ENCODE peak calls at places on chromosomes 11 and 22, in five cellular contexts. N, L, T, H and A are unnamed samples.

GRCh38 chr22:43216738-43217137 is 29.8 kb upstream of the TTLL12 start:
- DNase-seq in T (peak), H (no peak), N (no peak), L (no peak), A (no peak)

GRCh38 chr11:20038364-20038893 is 121.8 kb downstream of the DBX1 start:
- DNase-seq in L (no peak), H (no peak), T (no peak), N (no peak), A (no peak)

GRCh38 chr11:27353593-27354358 is 9.2 kb downstream of the CCDC34 start:
- DNase-seq in T (no peak), N (no peak), L (peak), H (no peak), A (no peak)

GRCh38 chr11:79418241-79418640 is 22.6 kb downstream of the TENM4 start:
- DNase-seq in H (no peak), L (no peak), T (no peak), N (no peak), A (no peak)

GRCh38 chr22:36986242-36986821 is 32.9 kb downstream of the TST start:
- DNase-seq in T (peak), N (no peak), L (peak), H (no peak), A (no peak)

GRCh38 chr11:66489636-66490035 is 9.4 kb downstream of the DPP3 start:
- DNase-seq in L (no peak), H (no peak), T (peak), N (no peak), A (no peak)

GRCh38 chr11:61775606-61776554 is 16.5 kb downstream of the TMEM258 start:
- DNase-seq in H (no peak), L (no peak), T (no peak), N (no peak), A (no peak)

GRCh38 chr11:116852261-116853125 is 15.1 kb upstream of the APOA1 start:
- DNase-seq in H (no peak), T (no peak), N (no peak), L (peak), A (no peak)

GRCh38 chr11:94793822-94794221 is 25.7 kb downstream of the AMOTL1 start:
- DNase-seq in L (peak), H (no peak), N (no peak), T (no peak), A (no peak)

GRCh38 chr22:48238966-48239365 is 1476.5 kb downstream of the TBC1D22A start:
- DNase-seq in H (no peak), L (no peak), N (no peak), T (no peak), A (no peak)

GRCh38 chr11:35549787-35550186 is 24.4 kb upstream of the PAMR1 start:
- DNase-seq in L (peak), N (no peak), H (no peak), T (no peak), A (no peak)

GRCh38 chr22:44882226-44882905 is 127.4 kb downstream of the PHF21B start:
- DNase-seq in H (no peak), N (no peak), L (no peak), T (no peak), A (no peak)

GRCh38 chr22:25281675-25282345 is 62.4 kb downstream of the CRYBB2 start:
- DNase-seq in L (no peak), H (no peak), N (no peak), T (no peak), A (no peak)

GRCh38 chr11:38169286-38169685 is 1571.2 kb upstream of the RAG2 start:
- DNase-seq in L (peak), T (no peak), N (no peak), H (no peak), A (no peak)

GRCh38 chr11:35658028-35658948 is 4.3 kb upstream of the TRIM44 start:
- DNase-seq in L (no peak), N (no peak), T (no peak), H (no peak), A (no peak)

GRCh38 chr11:36142439-36142838 is 146.8 kb downstream of the COMMD9 start:
- DNase-seq in N (no peak), L (no peak), T (peak), H (no peak), A (no peak)

GRCh38 chr22:25509391-25509791 is 55.1 kb upstream of the GRK3 start:
- DNase-seq in H (peak), L (peak), T (no peak), N (no peak), A (no peak)

GRCh38 chr11:67441731-67442401 is 1.4 kb downstream of the CORO1B start:
- DNase-seq in N (no peak), L (no peak), T (no peak), H (no peak), A (no peak)

GRCh38 chr11:78575478-78575877 is 814 bp upstream of the NARS2 start:
- DNase-seq in L (no peak), T (no peak), N (no peak), H (no peak), A (no peak)

GRCh38 chr11:12122083-12122482 is 11.7 kb downstream of the MICAL2 start:
- DNase-seq in N (no peak), H (peak), L (no peak), T (peak), A (no peak)

GRCh38 chr11:78549624-78550409 is 24.8 kb downstream of the NARS2 start:
- DNase-seq in N (no peak), H (no peak), L (no peak), T (no peak), A (no peak)

GRCh38 chr11:67300756-67301312 is 2.5 kb upstream of the SSH3 start:
- DNase-seq in L (no peak), T (peak), H (peak), N (peak), A (no peak)

GRCh38 chr11:26580929-26581328 is 8.9 kb upstream of the MUC15 start:
- DNase-seq in L (peak), N (no peak), T (no peak), H (no peak), A (no peak)

GRCh38 chr11:129282634-129283033 is 90.5 kb upstream of the ARHGAP32 start:
- DNase-seq in H (no peak), L (no peak), T (no peak), N (no peak), A (no peak)

DNA sequence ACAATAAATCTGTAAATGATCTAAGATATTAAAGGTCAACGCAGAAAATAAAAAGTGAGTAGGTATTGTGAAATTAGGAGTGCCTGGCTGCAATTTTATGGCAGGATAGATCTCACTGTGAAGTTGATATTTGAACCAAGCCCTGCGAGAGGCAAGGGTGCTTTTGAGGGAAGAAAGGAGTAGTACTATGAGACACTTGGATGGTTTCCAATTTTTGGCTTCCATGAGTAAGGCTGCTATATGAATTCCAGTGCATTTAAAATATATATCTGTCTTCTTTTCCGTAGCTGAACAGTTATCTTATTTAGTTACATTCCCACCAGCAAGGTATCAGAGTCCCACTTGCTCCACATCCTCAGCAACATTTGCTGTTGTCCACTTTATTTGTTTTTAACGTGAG is 720.0 kb upstream of the CNTN5 start:
- DNase-seq in T (no peak), N (no peak), L (no peak), H (no peak), A (no peak)
- H3K4me3 ChIP-seq in T (no peak), N (no peak), L (no peak), H (no peak), A (no peak)

GRCh38 chr11:119907934-119908760 is 179.1 kb upstream of the NECTIN1 start:
- DNase-seq in H (no peak), T (peak), L (no peak), N (no peak), A (no peak)

GRCh38 chr11:119909495-119909894 is 180.5 kb upstream of the NECTIN1 start:
- DNase-seq in H (no peak), T (no peak), N (no peak), L (no peak), A (no peak)

GRCh38 chr11:119910056-119910455 is 181.1 kb upstream of the NECTIN1 start:
- DNase-seq in N (no peak), L (no peak), H (no peak), T (no peak), A (no peak)

GRCh38 chr11:119910650-119911049 is 181.7 kb upstream of the NECTIN1 start:
- DNase-seq in N (no peak), T (no peak), H (no peak), L (no peak), A (no peak)

GRCh38 chr11:119909077-119909476 is 180.1 kb upstream of the NECTIN1 start:
- DNase-seq in T (no peak), N (no peak), H (no peak), L (no peak), A (no peak)
- H3K27ac ChIP-seq in T (peak), N (no peak), H (no peak), L (no peak), A (no peak)

GRCh38 chr11:82634091-82634490 is 99.6 kb downstream of the FAM181B start:
- DNase-seq in H (no peak), T (no peak), N (no peak), L (no peak), A (no peak)

GRCh38 chr11:82631722-82632630 is 101.7 kb downstream of the FAM181B start:
- DNase-seq in N (no peak), T (no peak), L (peak), H (no peak), A (no peak)

DNA sequence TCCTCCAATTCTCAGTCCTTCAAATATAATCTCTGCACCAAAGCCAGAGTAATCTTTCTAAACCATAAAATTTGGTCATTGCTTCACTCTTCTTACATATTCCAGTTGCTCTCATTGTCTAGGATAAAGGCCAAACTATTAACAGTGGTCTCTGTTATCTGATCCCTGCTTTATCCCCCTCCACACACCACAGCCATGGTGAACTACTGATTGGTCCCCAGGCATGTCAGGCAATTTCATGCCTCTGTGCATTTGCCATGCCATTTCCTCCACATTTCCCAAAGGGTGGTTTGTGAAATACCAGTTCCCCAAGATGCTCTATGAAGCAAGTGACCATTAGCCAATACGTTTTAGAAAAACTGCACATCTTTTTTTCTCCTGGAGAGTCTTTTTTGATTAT is 97.0 kb downstream of the FAM181B start:
- DNase-seq in H (no peak), N (no peak), L (no peak), T (no peak), A (no peak)
- TF ChIP-seq CTCF in H (no peak), N (no peak), L (no peak), T (no peak), A (no peak)

DNA sequence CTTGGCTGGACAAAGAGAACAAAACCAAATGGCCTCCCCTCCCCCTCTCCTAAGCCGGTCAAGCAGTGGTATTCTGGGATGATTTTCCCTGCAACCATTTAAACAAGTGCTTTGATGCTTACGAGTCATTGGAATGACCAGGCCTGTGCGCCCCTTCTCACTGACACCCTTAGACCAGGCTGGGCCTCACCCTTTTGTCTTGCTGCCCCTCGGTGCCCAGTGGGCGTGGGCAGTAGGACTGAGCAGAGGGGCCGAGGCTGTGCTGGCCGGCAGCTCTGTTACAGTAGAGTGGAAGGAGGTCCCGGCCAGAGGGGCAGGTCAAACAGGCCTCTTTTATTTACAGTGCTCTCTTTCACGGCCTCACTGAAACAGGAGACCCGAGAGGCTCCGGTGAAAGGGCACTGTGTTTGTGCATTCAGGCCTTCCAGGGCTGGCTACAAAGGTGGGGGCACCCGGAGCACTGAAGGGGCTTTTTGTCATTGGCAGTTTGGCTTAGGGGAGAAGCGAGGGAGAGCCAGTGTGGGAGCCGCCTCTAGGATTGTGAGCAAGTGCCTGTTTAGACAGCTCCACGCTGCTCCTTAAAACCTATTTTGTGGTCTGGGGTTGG is 32.4 kb downstream of the ZBTB16 start:
- DNase-seq in H (no peak), N (no peak), T (no peak), L (no peak), A (no peak)
- H3K4me3 ChIP-seq in H (no peak), N (peak), T (no peak), L (no peak), A (peak)

GRCh38 chr11:57294225-57295131 is 30.3 kb downstream of the TNKS1BP1 start:
- DNase-seq in L (peak), H (peak), N (no peak), T (no peak), A (no peak)
- H3K27ac ChIP-seq in L (no peak), H (no peak), N (no peak), T (no peak), A (peak)

GRCh38 chr11:2074266-2074825 is 64.8 kb downstream of the IGF2 start:
- DNase-seq in L (no peak), H (no peak), N (no peak), T (no peak), A (no peak)
- TF ChIP-seq CTCF in L (no peak), H (no peak), N (no peak), T (peak), A (no peak)

GRCh38 chr11:93537022-93537421 is 6.2 kb downstream of the SMCO4 start:
- DNase-seq in T (no peak), N (peak), L (no peak), H (peak), A (peak)
- H3K4me3 ChIP-seq in T (no peak), N (no peak), L (no peak), H (no peak), A (peak)

DNA sequence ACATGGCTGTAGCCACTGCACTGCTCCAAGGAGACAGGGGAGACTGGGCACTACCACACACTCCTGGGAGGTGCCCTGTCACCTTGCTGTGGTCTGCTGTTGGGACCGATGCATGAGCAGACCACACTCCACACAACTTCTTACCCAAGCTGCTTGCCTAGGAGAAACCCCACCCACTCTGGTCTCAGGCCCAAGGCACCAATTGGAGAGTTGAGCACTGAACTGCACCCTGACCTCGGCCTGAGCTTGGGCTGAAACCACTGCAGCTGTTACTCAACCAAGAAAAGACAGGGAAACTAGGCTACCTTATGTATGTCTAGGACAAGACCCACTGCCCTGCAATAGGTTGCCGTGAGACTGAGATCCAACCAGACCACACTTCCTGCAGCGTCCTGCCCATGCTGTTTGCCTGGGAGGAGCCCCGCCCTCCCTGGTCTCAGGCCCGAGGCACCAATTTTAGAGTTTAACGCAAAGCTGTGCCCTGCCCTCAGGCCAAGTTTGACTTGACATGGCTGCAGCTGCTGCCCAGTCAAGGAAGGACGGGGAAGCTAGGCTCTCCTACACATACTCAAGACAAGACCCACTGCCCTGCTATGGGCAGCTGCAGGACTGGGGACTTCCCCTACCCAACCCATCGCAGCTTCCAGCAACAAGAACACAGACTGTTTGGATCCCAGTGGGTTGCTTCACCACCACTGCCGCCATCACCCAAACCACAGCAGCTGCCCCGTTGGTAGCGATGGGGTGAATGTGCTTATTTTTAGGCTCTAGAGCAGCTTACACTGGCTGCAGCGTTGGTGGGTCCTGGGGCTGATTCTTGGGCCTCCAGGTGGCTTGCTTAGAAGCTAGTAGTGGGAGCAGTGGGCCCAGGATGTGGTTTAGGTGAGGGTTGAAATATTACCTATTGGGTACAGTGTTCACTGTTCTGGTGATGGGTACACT is 66.8 kb downstream of the BRD1 start:
- DNase-seq in T (no peak), L (no peak), H (no peak), N (no peak), A (peak)
- H3K27ac ChIP-seq in T (peak), L (no peak), H (no peak), N (no peak), A (no peak)